ENCODE peak calls at places on chromosomes 2 and 18, in six cellular contexts. J, W, X, L, N and M are unnamed samples.
A peak's percentile ranks its signal among the peaks of the same experiment; 100 is the strongest.

GRCh38 chr2:1739961-1740713 is 4.2 kb downstream of the PXDN start:
- DNase-seq in J (no peak), W (peak; percentile 45), X (no peak), L (no peak), N (no peak), M (no peak)

GRCh38 chr2:213834746-213835145 is 550.5 kb downstream of the SPAG16 start:
- DNase-seq in J (no peak), W (no peak), X (no peak), L (no peak), N (no peak), M (no peak)

GRCh38 chr2:173884403-173884802 is 80.8 kb downstream of the SP3 start:
- DNase-seq in J (peak; percentile 64), W (no peak), X (peak; percentile 57), L (peak; percentile 56), N (no peak), M (peak; percentile 68)

GRCh38 chr2:68302281-68302680 is 17.5 kb downstream of the CNRIP1 start:
- DNase-seq in J (no peak), W (no peak), X (no peak), L (no peak), N (no peak), M (no peak)

GRCh38 chr2:149329470-149330126 is 789 bp upstream of the LYPD6 start:
- DNase-seq in J (peak; percentile 70), W (peak; percentile 81), X (no peak), L (peak; percentile 19), N (no peak), M (peak; percentile 87)

GRCh38 chr18:66317243-66318090 is 286.4 kb downstream of the CDH19 start:
- DNase-seq in J (no peak), W (no peak), X (no peak), L (no peak), N (no peak), M (peak; percentile 15)

GRCh38 chr2:231399853-231400667 is 4.5 kb downstream of the B3GNT7 start:
- DNase-seq in J (no peak), W (peak; percentile 54), X (no peak), L (peak; percentile 41), N (no peak), M (no peak)

GRCh38 chr2:224908820-224909219 is 133.4 kb downstream of the DOCK10 start:
- DNase-seq in J (no peak), W (no peak), X (no peak), L (no peak), N (no peak), M (peak; percentile 4)

GRCh38 chr18:58645398-58645797 is 16.5 kb upstream of the ALPK2 start:
- DNase-seq in J (no peak), W (no peak), X (no peak), L (no peak), N (no peak), M (no peak)

GRCh38 chr2:149773006-149773405 is 185.4 kb upstream of the MMADHC start:
- DNase-seq in J (no peak), W (no peak), X (no peak), L (no peak), N (no peak), M (no peak)

GRCh38 chr18:62460851-62461300 is 61.9 kb upstream of the ZCCHC2 start:
- DNase-seq in J (no peak), W (no peak), X (no peak), L (peak; percentile 99), N (no peak), M (no peak)

GRCh38 chr2:187504312-187504921 is 49.8 kb downstream of the TFPI start:
- DNase-seq in J (no peak), W (no peak), X (no peak), L (no peak), N (no peak), M (no peak)

GRCh38 chr2:6949009-6949351 is 31.8 kb downstream of the RNF144A start:
- DNase-seq in J (no peak), W (no peak), X (no peak), L (no peak), N (no peak), M (no peak)

GRCh38 chr18:62914868-62915267 is 199.5 kb downstream of the PHLPP1 start:
- DNase-seq in J (no peak), W (no peak), X (no peak), L (no peak), N (no peak), M (no peak)

GRCh38 chr2:230657906-230658305 is 54.7 kb upstream of the CAB39 start:
- DNase-seq in J (no peak), W (no peak), X (no peak), L (no peak), N (no peak), M (no peak)

GRCh38 chr2:230899786-230900185 is 25.3 kb downstream of the GPR55 start:
- DNase-seq in J (no peak), W (no peak), X (no peak), L (no peak), N (no peak), M (no peak)

GRCh38 chr2:134135793-134136192 is 118.1 kb upstream of the MGAT5 start:
- DNase-seq in J (no peak), W (no peak), X (no peak), L (no peak), N (no peak), M (no peak)

GRCh38 chr2:60527762-60528161 is 25.7 kb downstream of the BCL11A start:
- DNase-seq in J (no peak), W (no peak), X (no peak), L (no peak), N (no peak), M (no peak)

GRCh38 chr2:205284323-205284722 is 398.0 kb upstream of the NRP2 start:
- DNase-seq in J (no peak), W (no peak), X (no peak), L (no peak), N (no peak), M (no peak)

GRCh38 chr2:192604295-192604694 is 409.6 kb upstream of the TMEFF2 start:
- DNase-seq in J (peak; percentile 25), W (no peak), X (no peak), L (peak; percentile 3), N (no peak), M (peak; percentile 25)
- TF ChIP-seq CTCF in J (no peak), W (peak; percentile 45), X (no peak), L (peak; percentile 21), N (no peak), M (no peak)

GRCh38 chr2:217685255-217685605 is 317.6 kb downstream of the TNS1 start:
- DNase-seq in J (peak; percentile 21), W (no peak), X (no peak), L (peak; percentile 65), N (no peak), M (peak; percentile 30)
- TF ChIP-seq CREB1 in J (no peak), W (no peak), X (no peak), L (no peak), N (no peak), M (no peak)

DNA sequence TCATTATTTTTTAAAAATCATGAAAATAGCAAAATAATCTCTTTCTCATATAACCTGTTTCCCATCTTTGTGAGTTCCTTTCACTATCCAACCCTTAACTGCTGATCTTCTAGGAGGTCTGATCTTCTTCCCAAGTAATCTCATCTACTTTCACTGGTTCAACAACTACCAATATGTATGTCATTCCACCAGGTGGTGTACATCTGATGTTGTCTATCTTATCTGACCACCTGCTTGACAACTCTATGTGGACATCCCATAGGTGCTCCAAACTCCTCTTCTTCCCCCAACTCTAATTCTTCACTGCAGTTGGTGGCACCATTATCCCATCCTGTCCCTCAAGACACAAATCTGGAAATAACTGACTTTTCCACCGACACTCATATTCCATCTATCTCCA is 62.5 kb downstream of the FAM228A start:
- DNase-seq in J (no peak), W (no peak), X (peak; percentile 25), L (peak; percentile 13), N (no peak), M (no peak)
- TF ChIP-seq CTCF in J (no peak), W (no peak), X (no peak), L (no peak), N (no peak), M (no peak)

DNA sequence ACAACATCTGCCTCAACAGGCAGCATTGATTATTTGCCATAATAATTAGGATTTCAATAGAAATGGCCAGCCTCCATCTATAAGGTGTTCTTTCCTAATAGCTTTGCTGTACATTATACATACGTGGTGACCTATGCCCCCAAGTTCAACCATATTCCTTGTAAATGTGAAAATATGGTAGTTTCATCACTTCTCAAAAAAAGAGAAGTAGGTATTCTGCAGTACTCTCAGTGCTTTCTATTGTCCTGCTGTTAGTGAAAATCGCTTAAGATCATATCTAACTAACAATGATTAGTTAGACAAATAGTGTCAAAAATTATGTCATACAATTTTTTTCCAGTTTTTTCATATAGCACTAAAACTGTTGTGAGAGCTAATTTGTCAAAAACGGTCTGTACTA is 79.6 kb downstream of the SLC4A10 start:
- DNase-seq in J (no peak), W (no peak), X (no peak), L (no peak), N (no peak), M (no peak)
- TF ChIP-seq CREB1 in J (no peak), W (no peak), X (no peak), L (no peak), N (no peak), M (no peak)

DNA sequence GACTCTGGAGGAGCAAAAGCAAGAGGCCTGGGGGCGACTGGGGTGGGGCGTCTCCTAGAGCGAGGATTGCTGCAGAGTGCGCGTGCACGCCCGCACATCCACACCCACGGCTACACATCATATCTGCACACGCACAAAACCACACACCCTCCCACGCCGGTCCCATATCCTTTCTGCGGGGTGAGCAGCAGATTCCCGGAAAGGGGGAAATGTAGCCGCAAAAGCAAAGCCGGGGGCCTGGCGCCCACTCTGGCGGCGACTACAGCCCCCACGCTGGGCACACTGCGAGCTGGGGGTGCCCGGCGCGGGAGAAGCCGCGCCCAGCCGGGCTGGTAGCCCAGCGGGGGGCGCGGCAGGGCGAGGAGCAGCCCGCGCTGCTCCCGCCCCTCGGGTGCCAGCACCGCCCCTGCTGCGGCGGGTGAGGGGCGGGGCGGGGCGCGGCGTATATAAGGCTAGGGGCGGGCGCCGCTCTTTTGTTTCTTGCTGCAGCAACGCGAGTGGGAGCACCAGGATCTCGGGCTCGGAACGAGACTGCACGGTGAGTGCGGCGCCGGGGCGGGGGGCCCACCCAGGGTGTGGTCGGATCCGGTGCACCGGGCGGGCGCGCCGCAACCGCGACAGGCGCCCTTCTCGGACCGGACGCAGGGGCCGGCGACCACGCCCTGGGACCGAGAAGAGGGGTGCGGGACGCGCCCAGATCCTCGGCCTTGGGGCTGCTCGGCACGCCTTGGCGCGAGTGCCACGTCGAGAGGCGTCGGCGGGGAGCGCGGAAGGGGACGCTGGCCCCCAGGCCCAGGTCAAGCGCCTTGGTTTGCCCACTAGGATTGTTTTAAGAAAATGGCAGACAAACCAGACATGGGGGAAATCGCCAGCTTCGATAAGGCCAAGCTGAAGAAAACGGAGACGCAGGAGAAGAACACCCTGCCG is at the start of gene TMSB10:
- DNase-seq in J (peak; percentile 65), W (peak; percentile 87), X (peak; percentile 89), L (peak; percentile 73), N (no peak), M (peak; percentile 64)
- TF ChIP-seq CTCF in J (no peak), W (no peak), X (no peak), L (peak; percentile 35), N (no peak), M (no peak)

GRCh38 chr2:216497382-216497781 is 1.3 kb upstream of the RPL37A start:
- DNase-seq in J (no peak), W (no peak), X (no peak), L (no peak), N (no peak), M (no peak)

GRCh38 chr2:216498418-216499413 is at the start of gene RPL37A:
- DNase-seq in J (peak; percentile 91), W (peak; percentile 90), X (peak; percentile 86), L (peak; percentile 96), N (peak; percentile 87), M (peak; percentile 98)

GRCh38 chr2:216492951-216493685 is 5.5 kb upstream of the RPL37A start:
- DNase-seq in J (no peak), W (no peak), X (no peak), L (no peak), N (no peak), M (no peak)

GRCh38 chr2:216497808-216498366 is 757 bp upstream of the RPL37A start:
- DNase-seq in J (no peak), W (no peak), X (peak; percentile 26), L (no peak), N (no peak), M (no peak)

GRCh38 chr2:216495656-216496055 is 3.0 kb upstream of the RPL37A start:
- DNase-seq in J (no peak), W (no peak), X (no peak), L (no peak), N (no peak), M (no peak)
- TF ChIP-seq CREB1 in J (no peak), W (no peak), X (no peak), L (no peak), N (no peak), M (no peak)